ENCODE peak calls at places on chromosome 4, in five cellular contexts. One of them, this sample, is unnamed. For H3K36me3 and H3K27me3, the result is how much of the 10 kb centered on the place peaks cover.

GRCh38 chr4:184398741-184399504 is 75.4 kb downstream of the IRF2 start:
- DNase-seq in mammary epithelial cell: no peak
- DNase-seq in CD8-positive, alpha-beta memory T cell: no peak
- DNase-seq in mesendoderm: no peak
- DNase-seq in suprapubic skin: no peak
- DNase-seq in this sample: no peak

GRCh38 chr4:71870456-71870855 is 86.6 kb upstream of the GC start:
- DNase-seq in mammary epithelial cell: no peak
- DNase-seq in CD8-positive, alpha-beta memory T cell: no peak
- DNase-seq in mesendoderm: no peak
- DNase-seq in suprapubic skin: no peak
- DNase-seq in this sample: no peak

GRCh38 chr4:102614801-102615200 is 113.6 kb downstream of the NFKB1 start:
- DNase-seq in mammary epithelial cell: no peak
- DNase-seq in CD8-positive, alpha-beta memory T cell: peak
- DNase-seq in mesendoderm: peak
- DNase-seq in suprapubic skin: no peak
- DNase-seq in this sample: no peak

GRCh38 chr4:67983333-67983732 is 20.0 kb upstream of the TMPRSS11A start:
- DNase-seq in mammary epithelial cell: peak
- DNase-seq in CD8-positive, alpha-beta memory T cell: no peak
- DNase-seq in mesendoderm: no peak
- DNase-seq in suprapubic skin: no peak
- DNase-seq in this sample: no peak

GRCh38 chr4:181761130-181761529 is 482.1 kb upstream of the TENM3 start:
- DNase-seq in mammary epithelial cell: no peak
- DNase-seq in CD8-positive, alpha-beta memory T cell: no peak
- DNase-seq in mesendoderm: no peak
- DNase-seq in suprapubic skin: no peak
- DNase-seq in this sample: no peak

GRCh38 chr4:168421671-168422070 is 58.6 kb downstream of the DDX60L start:
- DNase-seq in mammary epithelial cell: peak
- DNase-seq in CD8-positive, alpha-beta memory T cell: no peak
- DNase-seq in mesendoderm: peak
- DNase-seq in suprapubic skin: no peak
- DNase-seq in this sample: no peak

GRCh38 chr4:97153042-97153441 is 990.2 kb downstream of the STPG2 start:
- DNase-seq in mammary epithelial cell: peak
- DNase-seq in CD8-positive, alpha-beta memory T cell: no peak
- DNase-seq in mesendoderm: peak
- DNase-seq in suprapubic skin: no peak
- DNase-seq in this sample: no peak

GRCh38 chr4:178448372-178449040 is 1006.3 kb upstream of the AGA start:
- DNase-seq in mammary epithelial cell: no peak
- DNase-seq in CD8-positive, alpha-beta memory T cell: no peak
- DNase-seq in mesendoderm: no peak
- DNase-seq in suprapubic skin: no peak
- DNase-seq in this sample: no peak

GRCh38 chr4:118224239-118224829 is 128.5 kb downstream of the PRSS12 start:
- DNase-seq in mammary epithelial cell: peak
- DNase-seq in CD8-positive, alpha-beta memory T cell: no peak
- DNase-seq in mesendoderm: peak
- DNase-seq in suprapubic skin: no peak
- DNase-seq in this sample: no peak

GRCh38 chr4:140298001-140298400 is 75.4 kb upstream of the SCOC start:
- DNase-seq in mammary epithelial cell: no peak
- DNase-seq in CD8-positive, alpha-beta memory T cell: no peak
- DNase-seq in mesendoderm: no peak
- DNase-seq in suprapubic skin: no peak
- DNase-seq in this sample: no peak

GRCh38 chr4:112225157-112225556 is 6.4 kb upstream of the AP1AR start:
- DNase-seq in mammary epithelial cell: no peak
- DNase-seq in CD8-positive, alpha-beta memory T cell: no peak
- DNase-seq in mesendoderm: no peak
- DNase-seq in suprapubic skin: no peak
- DNase-seq in this sample: no peak

GRCh38 chr4:94345984-94346383 is 3.3 kb upstream of the HPGDS start:
- DNase-seq in mammary epithelial cell: no peak
- DNase-seq in CD8-positive, alpha-beta memory T cell: no peak
- DNase-seq in mesendoderm: no peak
- DNase-seq in suprapubic skin: no peak
- DNase-seq in this sample: no peak

GRCh38 chr4:139050436-139050835 is 34.9 kb downstream of the NOCT start:
- DNase-seq in mammary epithelial cell: no peak
- DNase-seq in CD8-positive, alpha-beta memory T cell: no peak
- DNase-seq in mesendoderm: no peak
- DNase-seq in suprapubic skin: no peak
- DNase-seq in this sample: no peak

GRCh38 chr4:169795585-169795984 is 37.8 kb upstream of the HPF1 start:
- DNase-seq in mammary epithelial cell: peak
- DNase-seq in CD8-positive, alpha-beta memory T cell: no peak
- DNase-seq in mesendoderm: peak
- DNase-seq in suprapubic skin: no peak
- DNase-seq in this sample: no peak

GRCh38 chr4:10185518-10186227 is 69.1 kb upstream of the WDR1 start:
- DNase-seq in mammary epithelial cell: no peak
- DNase-seq in CD8-positive, alpha-beta memory T cell: no peak
- DNase-seq in mesendoderm: no peak
- DNase-seq in suprapubic skin: no peak
- DNase-seq in this sample: no peak

GRCh38 chr4:21778702-21779101 is 169.9 kb downstream of the KCNIP4 start:
- DNase-seq in mammary epithelial cell: no peak
- DNase-seq in CD8-positive, alpha-beta memory T cell: no peak
- DNase-seq in mesendoderm: no peak
- DNase-seq in suprapubic skin: no peak
- DNase-seq in this sample: no peak

GRCh38 chr4:101304916-101305315 is 42.4 kb downstream of the PPP3CA start:
- DNase-seq in mammary epithelial cell: peak
- DNase-seq in CD8-positive, alpha-beta memory T cell: no peak
- DNase-seq in mesendoderm: peak
- DNase-seq in suprapubic skin: no peak
- DNase-seq in this sample: no peak

GRCh38 chr4:98522603-98523395 is 135.6 kb downstream of the TSPAN5 start:
- DNase-seq in mammary epithelial cell: peak
- DNase-seq in CD8-positive, alpha-beta memory T cell: no peak
- DNase-seq in mesendoderm: no peak
- DNase-seq in suprapubic skin: no peak
- DNase-seq in this sample: no peak

GRCh38 chr4:168755643-168756482 is 254.2 kb downstream of the CBR4 start:
- DNase-seq in mammary epithelial cell: peak
- DNase-seq in CD8-positive, alpha-beta memory T cell: no peak
- DNase-seq in mesendoderm: no peak
- DNase-seq in suprapubic skin: no peak
- DNase-seq in this sample: no peak

GRCh38 chr4:125044886-125045285 is 269.9 kb upstream of the FAT4 start:
- DNase-seq in mammary epithelial cell: no peak
- DNase-seq in CD8-positive, alpha-beta memory T cell: no peak
- DNase-seq in mesendoderm: no peak
- DNase-seq in suprapubic skin: no peak
- DNase-seq in this sample: no peak

GRCh38 chr4:130336585-130337217 is 1240.7 kb downstream of the C4orf33 start:
- DNase-seq in mammary epithelial cell: no peak
- DNase-seq in CD8-positive, alpha-beta memory T cell: no peak
- DNase-seq in mesendoderm: peak
- DNase-seq in suprapubic skin: no peak
- DNase-seq in this sample: no peak

GRCh38 chr4:106806158-106806797 is 229.8 kb downstream of the DKK2 start:
- DNase-seq in mammary epithelial cell: peak
- DNase-seq in CD8-positive, alpha-beta memory T cell: no peak
- DNase-seq in mesendoderm: no peak
- DNase-seq in suprapubic skin: no peak
- DNase-seq in this sample: no peak

DNA sequence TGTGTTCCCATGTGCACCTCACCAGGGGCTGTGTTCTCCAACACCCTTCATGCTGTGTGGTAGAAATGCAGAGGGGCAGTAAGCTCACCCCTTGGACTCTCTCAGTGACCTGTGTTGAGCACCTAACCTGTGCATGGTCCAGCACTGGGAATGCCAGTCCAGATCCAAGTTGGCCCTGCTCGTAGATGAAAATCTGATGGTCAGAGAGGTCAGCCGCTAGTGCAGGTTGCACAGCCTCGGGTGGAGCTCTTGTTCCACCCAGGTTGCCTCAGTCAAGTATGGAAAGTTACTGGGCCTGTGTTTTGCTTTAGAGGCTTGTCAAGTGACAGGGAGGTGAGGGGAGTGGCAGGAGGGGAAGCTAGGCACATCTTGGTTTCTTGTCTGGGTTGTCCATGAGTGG is 51.3 kb downstream of the NOP14 start:
- DNase-seq in mammary epithelial cell: no peak
- DNase-seq in CD8-positive, alpha-beta memory T cell: no peak
- DNase-seq in mesendoderm: no peak
- DNase-seq in suprapubic skin: no peak
- DNase-seq in this sample: no peak
- H3K36me3 ChIP-seq in mammary epithelial cell: under half
- H3K36me3 ChIP-seq in CD8-positive, alpha-beta memory T cell: half or more
- H3K36me3 ChIP-seq in mesendoderm: under half
- H3K36me3 ChIP-seq in suprapubic skin: half or more
- H3K36me3 ChIP-seq in this sample: half or more

GRCh38 chr4:89617256-89617655 is 219.7 kb downstream of the SNCA start:
- DNase-seq in mammary epithelial cell: no peak
- DNase-seq in CD8-positive, alpha-beta memory T cell: no peak
- DNase-seq in mesendoderm: no peak
- DNase-seq in suprapubic skin: no peak
- DNase-seq in this sample: no peak

GRCh38 chr4:89619230-89619962 is 217.6 kb downstream of the SNCA start:
- DNase-seq in mammary epithelial cell: no peak
- DNase-seq in CD8-positive, alpha-beta memory T cell: no peak
- DNase-seq in mesendoderm: no peak
- DNase-seq in suprapubic skin: no peak
- DNase-seq in this sample: no peak

GRCh38 chr4:89614155-89614554 is 222.8 kb downstream of the SNCA start:
- DNase-seq in mammary epithelial cell: no peak
- DNase-seq in CD8-positive, alpha-beta memory T cell: no peak
- DNase-seq in mesendoderm: peak
- DNase-seq in suprapubic skin: no peak
- DNase-seq in this sample: no peak

GRCh38 chr4:89615056-89615455 is 221.9 kb downstream of the SNCA start:
- DNase-seq in mammary epithelial cell: no peak
- DNase-seq in CD8-positive, alpha-beta memory T cell: no peak
- DNase-seq in mesendoderm: no peak
- DNase-seq in suprapubic skin: no peak
- DNase-seq in this sample: no peak

DNA sequence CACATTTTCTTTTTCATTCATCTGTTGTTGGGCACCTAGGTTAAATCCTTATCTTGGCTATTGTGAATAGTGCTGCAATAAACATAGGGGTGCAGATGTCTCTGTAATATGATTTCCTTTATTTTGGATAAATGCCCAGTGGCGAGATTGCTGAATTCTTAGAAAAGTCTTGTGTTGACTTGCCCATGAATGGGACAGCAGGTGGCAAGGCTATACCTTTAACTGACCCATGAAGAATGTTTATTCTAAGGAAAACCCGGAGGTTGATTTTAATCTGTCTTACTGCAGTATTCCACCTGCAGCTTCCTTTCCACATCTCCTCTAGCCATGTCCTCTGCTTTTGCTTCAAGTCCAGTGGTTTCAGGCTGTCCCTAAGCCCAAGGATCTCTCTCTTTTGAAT is 220.6 kb downstream of the SNCA start:
- DNase-seq in mammary epithelial cell: no peak
- DNase-seq in CD8-positive, alpha-beta memory T cell: no peak
- DNase-seq in mesendoderm: no peak
- DNase-seq in suprapubic skin: no peak
- DNase-seq in this sample: no peak
- H3K27ac ChIP-seq in mammary epithelial cell: no peak
- H3K27ac ChIP-seq in CD8-positive, alpha-beta memory T cell: no peak
- H3K27ac ChIP-seq in mesendoderm: no peak
- H3K27ac ChIP-seq in suprapubic skin: no peak
- H3K27ac ChIP-seq in this sample: no peak

GRCh38 chr4:3852309-3852708 is 86.1 kb downstream of the ADRA2C start:
- DNase-seq in mammary epithelial cell: no peak
- DNase-seq in CD8-positive, alpha-beta memory T cell: no peak
- DNase-seq in mesendoderm: no peak
- DNase-seq in suprapubic skin: no peak
- DNase-seq in this sample: no peak

GRCh38 chr4:3851211-3851610 is 85.0 kb downstream of the ADRA2C start:
- DNase-seq in mammary epithelial cell: peak
- DNase-seq in CD8-positive, alpha-beta memory T cell: no peak
- DNase-seq in mesendoderm: peak
- DNase-seq in suprapubic skin: no peak
- DNase-seq in this sample: no peak

GRCh38 chr4:3852751-3853150 is 86.6 kb downstream of the ADRA2C start:
- DNase-seq in mammary epithelial cell: no peak
- DNase-seq in CD8-positive, alpha-beta memory T cell: no peak
- DNase-seq in mesendoderm: no peak
- DNase-seq in suprapubic skin: no peak
- DNase-seq in this sample: no peak

GRCh38 chr4:3853388-3854035 is 87.3 kb downstream of the ADRA2C start:
- DNase-seq in mammary epithelial cell: no peak
- DNase-seq in CD8-positive, alpha-beta memory T cell: no peak
- DNase-seq in mesendoderm: no peak
- DNase-seq in suprapubic skin: no peak
- DNase-seq in this sample: no peak

DNA sequence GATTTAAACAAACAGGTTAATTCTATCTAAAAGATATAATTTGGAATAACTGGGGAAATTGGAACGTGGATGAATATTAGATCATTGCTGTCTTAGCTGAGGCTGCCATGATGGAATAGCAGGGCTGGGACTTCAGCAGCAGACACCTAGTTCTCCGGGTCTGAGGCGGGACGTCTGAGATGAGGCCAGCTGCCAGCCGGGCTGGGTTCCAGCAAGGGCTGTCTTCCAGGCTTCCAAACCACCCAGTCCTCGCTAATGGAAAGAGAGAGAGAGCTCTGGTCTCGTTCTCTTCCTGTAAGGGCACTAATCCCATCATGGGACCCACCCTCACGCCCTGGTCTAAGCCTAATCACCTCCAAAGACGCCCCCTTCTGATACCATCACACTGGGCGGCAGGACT is 85.7 kb downstream of the ADRA2C start:
- DNase-seq in mammary epithelial cell: no peak
- DNase-seq in CD8-positive, alpha-beta memory T cell: no peak
- DNase-seq in mesendoderm: no peak
- DNase-seq in suprapubic skin: no peak
- DNase-seq in this sample: no peak
- H3K27me3 ChIP-seq in mammary epithelial cell: under half
- H3K27me3 ChIP-seq in CD8-positive, alpha-beta memory T cell: under half
- H3K27me3 ChIP-seq in mesendoderm: under half
- H3K27me3 ChIP-seq in suprapubic skin: half or more
- H3K27me3 ChIP-seq in this sample: under half

DNA sequence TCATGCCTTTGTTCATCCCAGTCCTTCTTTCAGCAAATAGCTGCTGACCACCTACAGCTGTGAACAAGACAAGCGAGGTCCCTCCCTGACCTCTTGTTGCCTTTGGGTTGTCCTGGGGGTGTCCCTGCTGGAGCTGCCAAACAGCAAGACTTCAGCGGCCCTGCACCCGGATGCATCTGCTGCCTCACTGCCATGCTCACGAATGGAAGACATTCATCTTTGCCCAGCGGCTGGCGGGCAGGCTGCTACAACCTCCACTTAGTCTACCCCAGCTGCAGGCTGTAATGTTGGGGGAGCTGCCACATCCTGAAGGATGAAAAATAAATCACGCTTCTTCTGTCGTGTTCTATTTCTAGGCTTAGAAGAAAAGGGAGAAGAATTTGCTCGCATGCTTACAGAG is 61.3 kb downstream of the FAM114A1 start:
- DNase-seq in mammary epithelial cell: no peak
- DNase-seq in CD8-positive, alpha-beta memory T cell: no peak
- DNase-seq in mesendoderm: no peak
- DNase-seq in suprapubic skin: no peak
- DNase-seq in this sample: no peak
- H3K36me3 ChIP-seq in mammary epithelial cell: under half
- H3K36me3 ChIP-seq in CD8-positive, alpha-beta memory T cell: under half
- H3K36me3 ChIP-seq in mesendoderm: under half
- H3K36me3 ChIP-seq in suprapubic skin: half or more
- H3K36me3 ChIP-seq in this sample: half or more

This sample was measured in thoracic aorta.